ENCODE peak calls at places on chromosome 9, in five cellular contexts. S, J, X, C and P are unnamed samples.

GRCh38 chr9:124312290-124313265 is 54.8 kb downstream of the NEK6 start:
- DNase-seq in C (no peak), X (no peak), J (no peak), S (no peak), P (no peak)

GRCh38 chr9:87678650-87679355 is 47.1 kb upstream of the CTSL start:
- DNase-seq in X (peak; percentile 61), S (no peak), J (peak; percentile 74), C (peak; percentile 61), P (peak; percentile 44)

GRCh38 chr9:73067074-73067473 is 84.6 kb upstream of the ANXA1 start:
- DNase-seq in S (no peak), C (no peak), X (no peak), J (no peak), P (no peak)

GRCh38 chr9:117268847-117269452 is 145.9 kb downstream of the ASTN2 start:
- DNase-seq in S (no peak), C (no peak), X (no peak), J (no peak), P (no peak)

GRCh38 chr9:73079326-73079725 is 72.3 kb upstream of the ANXA1 start:
- DNase-seq in C (peak; percentile 69), J (no peak), S (no peak), X (peak; percentile 5), P (no peak)

GRCh38 chr9:18861599-18862546 is 171.1 kb downstream of the SAXO1 start:
- DNase-seq in J (peak; percentile 61), X (peak; percentile 77), C (no peak), S (no peak), P (no peak)

GRCh38 chr9:92846662-92847145 is 31.1 kb downstream of the ZNF484 start:
- DNase-seq in C (no peak), J (no peak), X (no peak), S (no peak), P (no peak)

GRCh38 chr9:91214086-91214485 is 147.6 kb downstream of the AUH start:
- DNase-seq in X (peak; percentile 63), J (no peak), C (no peak), S (no peak), P (no peak)

GRCh38 chr9:101485873-101486692 is 47.6 kb upstream of the RNF20 start:
- DNase-seq in C (peak; percentile 28), S (no peak), J (no peak), X (peak; percentile 46), P (peak; percentile 26)

GRCh38 chr9:35962126-35962906 is 4.4 kb upstream of the OR2S2 start:
- DNase-seq in J (peak; percentile 54), S (peak; percentile 28), X (peak; percentile 85), C (no peak), P (no peak)

GRCh38 chr9:78296208-78296892 is 575 bp upstream of the PSAT1 start:
- DNase-seq in C (peak; percentile 40), J (peak; percentile 61), X (peak; percentile 56), S (no peak), P (no peak)

GRCh38 chr9:114098660-114099522 is at the start of gene KIF12:
- DNase-seq in J (no peak), S (no peak), X (no peak), C (no peak), P (peak; percentile 81)

GRCh38 chr9:91443321-91443993 is 19.8 kb upstream of the NFIL3 start:
- DNase-seq in S (no peak), X (no peak), J (no peak), C (no peak), P (no peak)

GRCh38 chr9:129517006-129517405 is 103.9 kb downstream of the C9orf50 start:
- DNase-seq in S (no peak), J (no peak), C (no peak), X (no peak), P (no peak)
- TF ChIP-seq CTCF in S (no peak), J (no peak), C (no peak), X (no peak), P (no peak)

GRCh38 chr9:16060457-16061129 is 507.8 kb downstream of the CCDC171 start:
- DNase-seq in C (peak; percentile 29), J (no peak), X (no peak), S (no peak), P (no peak)

GRCh38 chr9:16053131-16053530 is 500.3 kb downstream of the CCDC171 start:
- DNase-seq in S (no peak), X (no peak), J (no peak), C (no peak), P (no peak)

GRCh38 chr9:16062542-16063240 is 509.8 kb downstream of the CCDC171 start:
- DNase-seq in J (no peak), S (peak; percentile 37), X (peak; percentile 99), C (peak; percentile 99), P (no peak)

GRCh38 chr9:16057541-16057940 is 504.7 kb downstream of the CCDC171 start:
- DNase-seq in C (no peak), X (no peak), S (no peak), J (no peak), P (no peak)

DNA sequence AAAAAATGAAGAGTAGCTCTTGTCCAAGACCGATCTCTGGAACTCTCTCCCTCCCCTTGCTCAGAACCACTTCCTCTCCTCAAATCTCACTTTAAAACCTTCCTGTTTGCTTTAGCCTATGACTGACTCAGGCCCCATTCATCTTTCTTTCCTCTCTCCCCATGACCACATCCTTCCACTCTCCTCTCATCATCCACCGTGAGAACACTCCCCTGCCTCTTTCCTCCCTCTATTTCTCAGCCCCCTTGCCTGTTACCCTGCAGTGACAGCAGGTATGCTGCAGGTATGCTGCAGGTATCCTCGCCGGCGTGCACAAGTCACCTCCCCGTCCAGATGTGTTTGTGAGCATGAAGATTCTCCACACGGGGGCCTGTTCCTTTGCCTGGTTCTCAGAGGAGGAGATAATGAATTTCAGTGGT is 505.3 kb downstream of the CCDC171 start:
- DNase-seq in S (no peak), J (no peak), C (peak; percentile 87), X (peak; percentile 86), P (no peak)
- TF ChIP-seq CTCF in S (no peak), J (no peak), C (no peak), X (no peak), P (no peak)

GRCh38 chr9:126705767-126706697 is 92.3 kb downstream of the LMX1B start:
- DNase-seq in J (no peak), S (no peak), C (peak; percentile 44), X (no peak), P (no peak)
- TF ChIP-seq CTCF in J (no peak), S (peak; percentile 78), C (peak; percentile 85), X (peak; percentile 51), P (peak; percentile 52)

GRCh38 chr9:71005456-71005855 is 116.0 kb downstream of the TRPM3 start:
- DNase-seq in J (no peak), X (no peak), C (no peak), S (no peak), P (no peak)

GRCh38 chr9:70998962-70999361 is 122.5 kb downstream of the TRPM3 start:
- DNase-seq in J (no peak), X (peak; percentile 6), S (no peak), C (no peak), P (no peak)

GRCh38 chr9:71003346-71003745 is 118.1 kb downstream of the TRPM3 start:
- DNase-seq in J (no peak), C (no peak), X (no peak), S (no peak), P (no peak)

GRCh38 chr9:71001780-71002386 is 119.5 kb downstream of the TRPM3 start:
- DNase-seq in S (no peak), C (peak; percentile 56), X (peak; percentile 33), J (no peak), P (peak; percentile 18)

GRCh38 chr9:71004196-71004595 is 117.2 kb downstream of the TRPM3 start:
- DNase-seq in C (no peak), S (no peak), X (peak; percentile 47), J (no peak), P (no peak)
- TF ChIP-seq CTCF in C (no peak), S (no peak), X (no peak), J (no peak), P (no peak)

DNA sequence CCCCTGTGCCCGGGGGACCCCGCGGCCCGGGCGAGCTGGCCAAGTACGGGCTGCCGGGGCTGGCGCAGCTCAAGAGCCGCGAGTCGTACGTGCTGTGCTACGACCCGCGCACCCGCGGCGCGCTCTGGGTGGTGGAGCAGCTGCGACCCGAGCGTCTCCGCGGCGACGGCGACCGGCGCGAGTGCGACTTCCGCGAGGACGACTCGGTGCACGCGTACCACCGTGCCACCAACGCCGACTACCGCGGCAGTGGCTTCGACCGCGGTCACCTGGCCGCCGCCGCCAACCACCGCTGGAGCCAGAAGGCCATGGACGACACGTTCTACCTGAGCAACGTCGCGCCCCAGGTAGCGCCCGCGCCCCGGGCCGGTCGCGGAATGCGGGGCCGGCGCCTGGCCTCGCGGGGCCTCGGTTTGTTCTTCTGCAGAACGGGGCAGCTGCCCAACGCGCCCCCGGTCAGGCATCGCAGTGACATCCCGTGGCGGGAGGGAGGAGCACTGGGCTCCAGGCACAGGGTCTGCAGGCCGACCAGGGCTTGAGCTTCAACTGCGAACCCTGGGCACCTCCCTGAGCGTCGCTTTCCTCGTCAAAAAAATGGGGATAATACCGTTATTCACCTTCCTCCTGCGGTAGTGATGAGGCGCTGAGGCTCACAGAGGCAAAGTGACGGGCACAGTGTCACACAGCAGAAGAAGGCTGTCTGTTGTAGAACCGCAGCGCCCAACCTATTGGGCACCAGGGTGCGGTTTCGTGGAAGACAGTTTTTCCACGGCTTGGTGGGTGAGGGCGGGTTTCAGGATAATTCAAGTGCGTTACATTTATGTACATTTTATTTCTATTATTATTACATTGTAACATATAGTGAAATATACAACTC is 777 bp downstream of the ENDOG start:
- DNase-seq in X (no peak), J (no peak), S (no peak), C (no peak), P (peak; percentile 31)
- TF ChIP-seq CTCF in X (no peak), J (no peak), S (no peak), C (no peak), P (no peak)

DNA sequence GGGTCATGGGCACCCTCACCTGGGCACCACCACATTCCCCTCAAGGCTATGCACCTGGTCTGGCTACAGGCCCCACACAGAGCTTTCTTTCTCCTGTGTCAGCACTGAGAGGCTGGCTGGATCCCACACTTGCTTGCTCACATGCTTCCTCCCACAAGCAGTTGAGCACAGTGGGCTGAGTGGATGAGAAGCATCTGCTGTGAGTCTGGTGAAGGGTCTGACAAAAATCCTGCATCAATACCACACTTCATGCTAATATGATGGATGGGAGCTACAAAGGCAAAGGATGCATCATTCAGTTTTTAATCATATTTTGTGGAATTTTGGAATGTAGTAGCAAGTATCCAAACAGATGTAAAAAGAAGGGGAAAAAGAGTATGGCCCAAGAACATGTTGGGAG is 830.8 kb upstream of the PTPRD start:
- DNase-seq in S (no peak), X (no peak), J (no peak), C (no peak), P (no peak)
- TF ChIP-seq CTCF in S (no peak), X (no peak), J (no peak), C (no peak), P (no peak)

GRCh38 chr9:89576404-89576824 is 28.4 kb upstream of the GADD45G start:
- DNase-seq in J (peak; percentile 21), C (peak; percentile 35), S (no peak), X (peak; percentile 13), P (no peak)
- TF ChIP-seq CTCF in J (peak; percentile 59), C (peak; percentile 32), S (peak; percentile 57), X (peak; percentile 60), P (peak; percentile 90)